ENCODE peak calls at places on chromosomes 6 and 20, in six cellular contexts. One of them, this sample, is unnamed.
A peak's percentile ranks its signal among the peaks of the same experiment; 100 is the strongest.

GRCh38 chr20:25272223-25273000 is 24.5 kb downstream of the PYGB start:
- DNase-seq in right lobe of liver: peak; percentile 16
- DNase-seq in GM12891: no peak
- DNase-seq in tibial nerve: no peak
- DNase-seq in lower leg skin: peak; percentile 60
- DNase-seq in K562: no peak
- DNase-seq in this sample: no peak

GRCh38 chr20:59813948-59814834 is 119.2 kb downstream of the SYCP2 start:
- DNase-seq in lower leg skin: peak; percentile 78
- DNase-seq in tibial nerve: peak; percentile 15
- DNase-seq in right lobe of liver: peak; percentile 32
- DNase-seq in K562: no peak
- DNase-seq in GM12891: no peak
- DNase-seq in this sample: no peak

GRCh38 chr6:29941476-29941875 is 856 bp upstream of the HLA-A start:
- DNase-seq in tibial nerve: no peak
- DNase-seq in right lobe of liver: no peak
- DNase-seq in GM12891: no peak
- DNase-seq in K562: no peak
- DNase-seq in lower leg skin: no peak
- DNase-seq in this sample: no peak

GRCh38 chr6:163588211-163588919 is 173.8 kb downstream of the QKI start:
- DNase-seq in tibial nerve: no peak
- DNase-seq in right lobe of liver: no peak
- DNase-seq in GM12891: no peak
- DNase-seq in lower leg skin: peak; percentile 76
- DNase-seq in K562: no peak
- DNase-seq in this sample: no peak

GRCh38 chr6:170452767-170453545 is 100.2 kb downstream of the PSMB1 start:
- DNase-seq in K562: no peak
- DNase-seq in right lobe of liver: no peak
- DNase-seq in tibial nerve: no peak
- DNase-seq in GM12891: no peak
- DNase-seq in lower leg skin: no peak
- DNase-seq in this sample: no peak

GRCh38 chr6:83055366-83055964 is 10.2 kb downstream of the UBE3D start:
- DNase-seq in right lobe of liver: no peak
- DNase-seq in lower leg skin: no peak
- DNase-seq in K562: peak; percentile 59
- DNase-seq in tibial nerve: peak; percentile 38
- DNase-seq in GM12891: no peak
- DNase-seq in this sample: peak; percentile 37

GRCh38 chr20:23174821-23175220 is 88.7 kb upstream of the CD93 start:
- DNase-seq in right lobe of liver: no peak
- DNase-seq in GM12891: no peak
- DNase-seq in K562: no peak
- DNase-seq in lower leg skin: no peak
- DNase-seq in tibial nerve: no peak
- DNase-seq in this sample: no peak

GRCh38 chr6:30091577-30092381 is 16.2 kb upstream of the RNF39 start:
- DNase-seq in K562: no peak
- DNase-seq in right lobe of liver: no peak
- DNase-seq in tibial nerve: no peak
- DNase-seq in GM12891: no peak
- DNase-seq in lower leg skin: no peak
- DNase-seq in this sample: no peak

GRCh38 chr20:62193079-62194025 is 10.5 kb downstream of the MTG2 start:
- DNase-seq in GM12891: no peak
- DNase-seq in tibial nerve: no peak
- DNase-seq in K562: no peak
- DNase-seq in right lobe of liver: no peak
- DNase-seq in lower leg skin: no peak
- DNase-seq in this sample: no peak

GRCh38 chr20:63625771-63626423 is 1.0 kb downstream of the GMEB2 start:
- DNase-seq in lower leg skin: no peak
- DNase-seq in right lobe of liver: no peak
- DNase-seq in K562: peak; percentile 56
- DNase-seq in tibial nerve: no peak
- DNase-seq in GM12891: no peak
- DNase-seq in this sample: peak; percentile 69

GRCh38 chr6:133339543-133340384 is 98.6 kb downstream of the EYA4 start:
- DNase-seq in tibial nerve: no peak
- DNase-seq in lower leg skin: no peak
- DNase-seq in K562: no peak
- DNase-seq in right lobe of liver: no peak
- DNase-seq in GM12891: no peak
- DNase-seq in this sample: no peak

GRCh38 chr6:121647905-121648304 is 212.5 kb downstream of the GJA1 start:
- DNase-seq in GM12891: no peak
- DNase-seq in right lobe of liver: no peak
- DNase-seq in K562: no peak
- DNase-seq in tibial nerve: no peak
- DNase-seq in lower leg skin: no peak
- DNase-seq in this sample: no peak

GRCh38 chr6:113591896-113592827 is 265.0 kb upstream of the MARCKS start:
- DNase-seq in lower leg skin: no peak
- DNase-seq in GM12891: no peak
- DNase-seq in right lobe of liver: no peak
- DNase-seq in K562: no peak
- DNase-seq in tibial nerve: no peak
- DNase-seq in this sample: no peak

GRCh38 chr6:41674231-41675000 is 36.1 kb downstream of the MDFI start:
- DNase-seq in GM12891: no peak
- DNase-seq in right lobe of liver: no peak
- DNase-seq in K562: no peak
- DNase-seq in tibial nerve: no peak
- DNase-seq in lower leg skin: no peak
- DNase-seq in this sample: no peak

GRCh38 chr6:63764318-63764916 is 128.8 kb downstream of the PHF3 start:
- DNase-seq in K562: peak; percentile 17
- DNase-seq in right lobe of liver: no peak
- DNase-seq in tibial nerve: no peak
- DNase-seq in lower leg skin: no peak
- DNase-seq in GM12891: no peak
- DNase-seq in this sample: peak; percentile 79

GRCh38 chr6:104505838-104506237 is 353.9 kb downstream of the HACE1 start:
- DNase-seq in right lobe of liver: no peak
- DNase-seq in tibial nerve: no peak
- DNase-seq in lower leg skin: no peak
- DNase-seq in K562: no peak
- DNase-seq in GM12891: no peak
- DNase-seq in this sample: no peak

GRCh38 chr20:44384423-44385027 is 29.0 kb downstream of the HNF4A start:
- DNase-seq in K562: peak; percentile 66
- DNase-seq in tibial nerve: peak; percentile 94
- DNase-seq in right lobe of liver: peak; percentile 86
- DNase-seq in GM12891: no peak
- DNase-seq in lower leg skin: peak; percentile 95
- DNase-seq in this sample: peak; percentile 90

GRCh38 chr20:64064145-64064698 is 1.2 kb downstream of the TCEA2 start:
- DNase-seq in K562: no peak
- DNase-seq in tibial nerve: no peak
- DNase-seq in lower leg skin: no peak
- DNase-seq in GM12891: no peak
- DNase-seq in right lobe of liver: peak; percentile 94
- DNase-seq in this sample: no peak

GRCh38 chr6:33885121-33886057 is 81.6 kb upstream of the MLN start:
- DNase-seq in GM12891: no peak
- DNase-seq in K562: no peak
- DNase-seq in lower leg skin: no peak
- DNase-seq in right lobe of liver: no peak
- DNase-seq in tibial nerve: no peak
- DNase-seq in this sample: no peak

GRCh38 chr6:30194797-30195690 is 18.2 kb downstream of the TRIM26 start:
- DNase-seq in lower leg skin: no peak
- DNase-seq in GM12891: no peak
- DNase-seq in right lobe of liver: no peak
- DNase-seq in K562: no peak
- DNase-seq in tibial nerve: no peak
- DNase-seq in this sample: no peak

GRCh38 chr20:39358052-39358451 is 395.9 kb downstream of the DHX35 start:
- DNase-seq in right lobe of liver: no peak
- DNase-seq in K562: no peak
- DNase-seq in GM12891: no peak
- DNase-seq in lower leg skin: no peak
- DNase-seq in tibial nerve: peak; percentile 36
- DNase-seq in this sample: no peak

GRCh38 chr20:36950432-36951197 is 893 bp downstream of the SAMHD1 start:
- DNase-seq in K562: no peak
- DNase-seq in GM12891: no peak
- DNase-seq in lower leg skin: no peak
- DNase-seq in tibial nerve: no peak
- DNase-seq in right lobe of liver: peak; percentile 57
- DNase-seq in this sample: peak; percentile 45

GRCh38 chr6:88855521-88856152 is 107.8 kb downstream of the RNGTT start:
- DNase-seq in right lobe of liver: no peak
- DNase-seq in GM12891: no peak
- DNase-seq in lower leg skin: no peak
- DNase-seq in K562: no peak
- DNase-seq in tibial nerve: no peak
- DNase-seq in this sample: no peak

GRCh38 chr20:63082308-63082938 is 75.7 kb upstream of the BHLHE23 start:
- DNase-seq in right lobe of liver: peak; percentile 25
- DNase-seq in lower leg skin: peak; percentile 79
- DNase-seq in K562: peak; percentile 87
- DNase-seq in GM12891: peak; percentile 78
- DNase-seq in tibial nerve: no peak
- DNase-seq in this sample: peak; percentile 31

GRCh38 chr6:113328886-113329381 is 528.2 kb upstream of the MARCKS start:
- DNase-seq in lower leg skin: no peak
- DNase-seq in K562: no peak
- DNase-seq in tibial nerve: no peak
- DNase-seq in GM12891: no peak
- DNase-seq in right lobe of liver: no peak
- DNase-seq in this sample: no peak

DNA sequence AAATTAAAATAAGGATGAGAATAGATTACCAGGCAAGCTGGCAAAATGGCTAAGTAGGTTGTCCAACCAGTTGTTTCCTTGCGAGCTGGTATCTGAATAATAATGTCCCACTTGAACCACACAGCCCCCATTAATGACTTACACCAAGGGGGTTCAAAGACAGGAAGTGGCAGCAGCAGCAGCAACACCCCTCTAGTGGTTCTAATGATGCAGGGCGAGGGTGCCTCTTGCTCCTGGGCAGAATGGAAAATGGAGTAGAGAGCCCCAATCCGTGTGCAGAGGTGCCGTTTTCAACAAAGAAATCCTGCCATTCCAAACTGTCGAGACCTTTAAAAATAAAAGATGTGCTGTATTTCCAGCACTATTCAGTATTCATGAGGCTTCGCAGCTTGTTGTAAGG is 218.1 kb downstream of the TSHZ2 start:
- DNase-seq in GM12891: no peak
- DNase-seq in tibial nerve: no peak
- DNase-seq in lower leg skin: peak; percentile 10
- DNase-seq in right lobe of liver: no peak
- DNase-seq in K562: no peak
- DNase-seq in this sample: no peak
- TF ChIP-seq POLR2A in GM12891: no peak
- TF ChIP-seq POLR2A in tibial nerve: no peak
- TF ChIP-seq POLR2A in lower leg skin: no peak
- TF ChIP-seq POLR2A in right lobe of liver: no peak
- TF ChIP-seq POLR2A in K562: no peak
- TF ChIP-seq POLR2A in this sample: no peak

DNA sequence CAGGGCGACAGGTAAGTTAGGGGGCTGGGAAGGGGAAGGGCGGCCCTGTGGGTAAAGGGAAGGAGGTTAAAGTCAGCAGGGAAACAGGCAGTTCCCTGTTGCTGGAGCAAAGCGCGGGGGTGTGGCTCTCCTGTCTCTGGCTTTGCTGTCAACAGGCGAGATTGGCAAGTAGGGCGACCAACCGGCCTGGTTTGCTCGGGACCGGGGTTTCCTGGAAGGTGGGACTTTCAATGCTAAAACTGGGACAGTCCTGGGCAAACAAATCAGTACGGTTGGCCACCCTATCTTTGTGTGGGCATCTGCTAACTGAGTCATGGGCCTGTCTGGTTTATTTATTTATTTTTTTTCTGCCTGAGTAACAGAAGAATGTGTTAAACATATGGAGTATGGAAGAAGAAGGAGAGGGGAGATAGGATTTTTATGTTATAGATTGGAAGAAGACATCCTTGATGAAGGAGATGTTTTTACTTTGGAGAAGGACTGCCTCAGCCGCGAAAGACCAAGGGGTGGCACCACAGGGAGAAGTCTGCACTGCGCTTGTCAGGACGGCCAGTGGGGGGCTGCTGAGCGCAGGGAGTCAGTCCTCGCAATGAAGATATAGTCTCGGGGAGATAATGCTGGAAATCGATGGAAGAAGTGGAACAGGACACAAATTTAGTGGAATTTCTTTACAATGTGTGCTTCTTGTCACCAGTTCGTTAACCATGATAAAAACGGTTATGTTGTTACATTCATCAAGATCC is 43.4 kb upstream of the ESR1 start:
- DNase-seq in GM12891: peak; percentile 37
- DNase-seq in right lobe of liver: peak; percentile 89
- DNase-seq in lower leg skin: peak; percentile 96
- DNase-seq in tibial nerve: peak; percentile 91
- DNase-seq in K562: peak; percentile 35
- DNase-seq in this sample: peak; percentile 36
- TF ChIP-seq POLR2A in GM12891: no peak
- TF ChIP-seq POLR2A in right lobe of liver: no peak
- TF ChIP-seq POLR2A in lower leg skin: no peak
- TF ChIP-seq POLR2A in tibial nerve: no peak
- TF ChIP-seq POLR2A in K562: no peak
- TF ChIP-seq POLR2A in this sample: no peak

DNA sequence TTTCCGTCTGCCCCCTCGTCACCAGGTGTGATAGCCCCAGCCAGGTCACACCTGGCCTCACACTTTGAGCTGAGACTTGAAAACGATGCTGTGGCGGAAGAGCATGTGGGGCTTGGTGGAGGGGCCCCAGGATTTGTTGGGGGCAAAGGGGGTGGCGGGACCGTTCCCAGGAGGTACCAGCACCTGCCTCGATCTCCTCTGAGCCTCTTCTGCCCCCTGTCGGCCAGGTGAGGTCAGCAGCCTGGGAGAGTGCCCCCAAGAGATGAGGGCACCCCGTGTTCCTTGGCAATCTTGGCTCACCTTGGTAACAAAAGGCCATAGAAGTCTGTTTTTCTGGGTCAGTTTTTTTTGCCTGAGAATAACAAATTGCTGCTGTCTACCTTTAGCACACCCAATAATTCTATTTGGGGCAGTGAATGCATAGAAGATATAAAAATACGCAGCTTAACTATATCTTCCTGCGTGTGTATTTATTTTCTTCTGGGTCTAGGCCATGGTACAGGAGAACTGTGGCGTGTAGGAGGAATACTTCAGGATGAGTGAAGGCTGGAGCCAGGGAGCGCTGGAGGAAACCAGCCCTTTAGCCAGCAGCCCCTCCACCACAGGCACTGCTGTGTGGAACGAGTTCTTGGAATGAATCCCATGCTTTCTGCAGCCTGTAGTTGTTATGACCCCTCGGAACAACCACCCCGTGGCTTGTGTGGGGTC is 25.2 kb downstream of the SPATA2 start:
- DNase-seq in tibial nerve: no peak
- DNase-seq in right lobe of liver: no peak
- DNase-seq in K562: no peak
- DNase-seq in lower leg skin: no peak
- DNase-seq in GM12891: no peak
- DNase-seq in this sample: no peak
- TF ChIP-seq POLR2A in tibial nerve: no peak
- TF ChIP-seq POLR2A in right lobe of liver: no peak
- TF ChIP-seq POLR2A in K562: no peak
- TF ChIP-seq POLR2A in lower leg skin: no peak
- TF ChIP-seq POLR2A in GM12891: no peak
- TF ChIP-seq POLR2A in this sample: no peak

GRCh38 chr6:136792066-136792944 is at the start of gene MAP3K5:
- DNase-seq in right lobe of liver: peak; percentile 93
- DNase-seq in lower leg skin: peak; percentile 96
- DNase-seq in K562: peak; percentile 81
- DNase-seq in tibial nerve: peak; percentile 68
- DNase-seq in GM12891: no peak
- DNase-seq in this sample: peak; percentile 91
- TF ChIP-seq POLR2A in right lobe of liver: peak; percentile 60
- TF ChIP-seq POLR2A in lower leg skin: no peak
- TF ChIP-seq POLR2A in K562: peak; percentile 86
- TF ChIP-seq POLR2A in tibial nerve: no peak
- TF ChIP-seq POLR2A in GM12891: peak; percentile 77
- TF ChIP-seq POLR2A in this sample: peak; percentile 66